ENCODE peak calls at places on chromosomes 13 and 19, in five cellular contexts. One of them, this sample, is unnamed.

GRCh38 chr13:43057653-43058317 is 34.4 kb downstream of the DNAJC15 start:
- DNase-seq in epithelial cell of esophagus: peak; percentile 5
- DNase-seq in NB4: no peak
- DNase-seq in IMR-90: no peak
- DNase-seq in esophagus squamous epithelium: no peak
- DNase-seq in this sample: no peak

GRCh38 chr13:67075239-67075638 is 154.9 kb downstream of the PCDH9 start:
- DNase-seq in NB4: no peak
- DNase-seq in esophagus squamous epithelium: no peak
- DNase-seq in epithelial cell of esophagus: no peak
- DNase-seq in IMR-90: peak; percentile 15
- DNase-seq in this sample: no peak

GRCh38 chr19:58305932-58306323 is 751 bp downstream of the ERVK3-1 start:
- DNase-seq in IMR-90: no peak
- DNase-seq in esophagus squamous epithelium: no peak
- DNase-seq in epithelial cell of esophagus: peak; percentile 12
- DNase-seq in NB4: peak; percentile 36
- DNase-seq in this sample: no peak

GRCh38 chr19:4046362-4046691 is 20.4 kb downstream of the ZBTB7A start:
- DNase-seq in NB4: no peak
- DNase-seq in epithelial cell of esophagus: no peak
- DNase-seq in IMR-90: no peak
- DNase-seq in esophagus squamous epithelium: no peak
- DNase-seq in this sample: no peak

GRCh38 chr13:67440240-67440639 is 210.1 kb upstream of the PCDH9 start:
- DNase-seq in NB4: no peak
- DNase-seq in epithelial cell of esophagus: no peak
- DNase-seq in IMR-90: no peak
- DNase-seq in esophagus squamous epithelium: no peak
- DNase-seq in this sample: no peak

GRCh38 chr13:63088226-63088625 is 1672.6 kb upstream of the PCDH20 start:
- DNase-seq in IMR-90: peak; percentile 59
- DNase-seq in NB4: no peak
- DNase-seq in epithelial cell of esophagus: no peak
- DNase-seq in esophagus squamous epithelium: no peak
- DNase-seq in this sample: no peak

GRCh38 chr13:85798999-85799646 is at the start of gene SLITRK6:
- DNase-seq in NB4: peak; percentile 3
- DNase-seq in epithelial cell of esophagus: peak; percentile 98
- DNase-seq in IMR-90: peak; percentile 85
- DNase-seq in esophagus squamous epithelium: no peak
- DNase-seq in this sample: peak; percentile 66

GRCh38 chr19:16714702-16715294 is 4.8 kb upstream of the NWD1 start:
- DNase-seq in IMR-90: peak; percentile 24
- DNase-seq in epithelial cell of esophagus: peak; percentile 64
- DNase-seq in esophagus squamous epithelium: no peak
- DNase-seq in NB4: peak; percentile 77
- DNase-seq in this sample: no peak

GRCh38 chr19:50510121-50510670 is 795 bp downstream of the JOSD2 start:
- DNase-seq in epithelial cell of esophagus: no peak
- DNase-seq in IMR-90: no peak
- DNase-seq in NB4: no peak
- DNase-seq in esophagus squamous epithelium: no peak
- DNase-seq in this sample: no peak

GRCh38 chr13:33207616-33207964 is 78.0 kb downstream of the STARD13 start:
- DNase-seq in NB4: no peak
- DNase-seq in epithelial cell of esophagus: peak; percentile 88
- DNase-seq in esophagus squamous epithelium: no peak
- DNase-seq in IMR-90: peak; percentile 98
- DNase-seq in this sample: no peak

GRCh38 chr13:112346173-112346898 is 29.8 kb upstream of the SPACA7 start:
- DNase-seq in NB4: peak; percentile 12
- DNase-seq in IMR-90: no peak
- DNase-seq in esophagus squamous epithelium: no peak
- DNase-seq in epithelial cell of esophagus: no peak
- DNase-seq in this sample: no peak
- TF ChIP-seq CTCF in NB4: no peak
- TF ChIP-seq CTCF in IMR-90: no peak
- TF ChIP-seq CTCF in esophagus squamous epithelium: no peak
- TF ChIP-seq CTCF in epithelial cell of esophagus: no peak
- TF ChIP-seq CTCF in this sample: no peak

GRCh38 chr19:45477713-45478453 is 10.1 kb downstream of the FOSB start:
- DNase-seq in esophagus squamous epithelium: no peak
- DNase-seq in epithelial cell of esophagus: peak; percentile 90
- DNase-seq in NB4: peak; percentile 7
- DNase-seq in IMR-90: no peak
- DNase-seq in this sample: no peak

GRCh38 chr19:45475537-45476348 is 7.9 kb downstream of the FOSB start:
- DNase-seq in epithelial cell of esophagus: peak; percentile 36
- DNase-seq in NB4: no peak
- DNase-seq in IMR-90: peak; percentile 32
- DNase-seq in esophagus squamous epithelium: no peak
- DNase-seq in this sample: no peak

GRCh38 chr19:45476349-45476717 is 8.5 kb downstream of the FOSB start:
- DNase-seq in esophagus squamous epithelium: no peak
- DNase-seq in NB4: no peak
- DNase-seq in epithelial cell of esophagus: no peak
- DNase-seq in IMR-90: peak; percentile 16
- DNase-seq in this sample: no peak

GRCh38 chr19:45478454-45479238 is 10.8 kb downstream of the FOSB start:
- DNase-seq in IMR-90: peak; percentile 96
- DNase-seq in NB4: peak; percentile 89
- DNase-seq in epithelial cell of esophagus: peak; percentile 86
- DNase-seq in esophagus squamous epithelium: peak; percentile 44
- DNase-seq in this sample: peak; percentile 91

DNA sequence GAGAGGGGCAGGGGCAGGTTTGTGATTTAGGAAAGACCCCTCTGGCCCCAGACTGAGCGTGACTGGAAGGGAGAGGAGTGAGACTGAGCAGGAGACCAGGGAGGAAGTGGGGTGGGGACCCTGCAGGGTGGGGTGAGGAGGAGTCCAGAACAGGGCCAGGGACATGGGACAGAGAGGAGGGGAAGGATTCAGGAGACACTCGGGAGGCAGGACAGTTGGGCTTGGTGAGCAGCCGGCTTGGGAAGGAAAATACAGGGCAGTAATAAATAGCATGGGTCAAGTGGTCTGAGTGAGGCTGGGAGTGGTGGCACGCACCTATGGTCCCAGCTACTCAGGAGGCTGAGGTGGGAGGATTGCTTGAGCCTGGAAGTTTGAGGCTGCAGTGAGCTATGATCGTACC is 9.4 kb downstream of the FOSB start:
- DNase-seq in NB4: no peak
- DNase-seq in IMR-90: no peak
- DNase-seq in esophagus squamous epithelium: no peak
- DNase-seq in epithelial cell of esophagus: no peak
- DNase-seq in this sample: no peak
- TF ChIP-seq CTCF in NB4: no peak
- TF ChIP-seq CTCF in IMR-90: no peak
- TF ChIP-seq CTCF in esophagus squamous epithelium: no peak
- TF ChIP-seq CTCF in epithelial cell of esophagus: no peak
- TF ChIP-seq CTCF in this sample: no peak

GRCh38 chr19:35381318-35381717 is 10.4 kb downstream of the GPR42 start:
- DNase-seq in esophagus squamous epithelium: no peak
- DNase-seq in NB4: no peak
- DNase-seq in IMR-90: no peak
- DNase-seq in epithelial cell of esophagus: no peak
- DNase-seq in this sample: no peak
- TF ChIP-seq CTCF in esophagus squamous epithelium: no peak
- TF ChIP-seq CTCF in NB4: no peak
- TF ChIP-seq CTCF in IMR-90: no peak
- TF ChIP-seq CTCF in epithelial cell of esophagus: no peak
- TF ChIP-seq CTCF in this sample: no peak

DNA sequence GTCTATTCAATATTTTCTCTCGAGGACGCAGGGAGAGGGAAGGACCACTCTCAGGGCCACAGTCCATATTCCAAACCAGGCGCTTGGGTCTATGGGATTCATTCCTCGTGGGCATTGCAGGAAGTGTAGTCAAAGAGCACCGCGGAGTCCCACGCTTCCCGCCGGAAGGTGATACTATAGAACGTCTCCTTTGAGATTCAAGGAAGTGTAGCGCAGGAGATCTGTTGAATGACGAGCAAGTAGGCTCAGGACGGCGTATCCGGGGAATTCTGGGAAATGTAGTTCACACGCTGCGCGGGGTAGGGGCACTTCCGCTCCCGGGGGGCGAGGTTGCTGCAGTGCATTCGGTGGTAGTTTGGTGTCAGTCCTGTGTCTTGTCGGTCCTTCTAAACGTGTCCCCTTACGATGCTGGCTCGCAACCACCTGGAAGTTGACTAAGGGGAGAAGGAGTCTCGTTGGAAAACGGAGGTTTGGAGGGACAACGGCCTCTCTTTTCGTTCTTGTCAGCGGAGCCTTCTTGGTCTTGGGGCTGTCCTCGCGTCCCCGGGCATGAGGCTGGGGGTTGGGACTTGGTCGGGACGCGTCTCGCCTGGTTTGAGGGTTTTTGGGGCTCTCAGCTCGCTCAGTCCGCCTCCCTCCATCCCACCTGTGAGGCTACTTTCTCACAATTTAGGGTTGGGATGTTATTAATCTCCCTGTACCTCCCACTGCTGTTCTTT is at the start of gene ZNF284:
- DNase-seq in esophagus squamous epithelium: peak; percentile 29
- DNase-seq in IMR-90: peak; percentile 93
- DNase-seq in epithelial cell of esophagus: peak; percentile 89
- DNase-seq in NB4: peak; percentile 90
- DNase-seq in this sample: peak; percentile 52
- TF ChIP-seq CTCF in esophagus squamous epithelium: no peak
- TF ChIP-seq CTCF in IMR-90: no peak
- TF ChIP-seq CTCF in epithelial cell of esophagus: no peak
- TF ChIP-seq CTCF in NB4: no peak
- TF ChIP-seq CTCF in this sample: no peak

GRCh38 chr13:110127986-110128511 is 178.9 kb downstream of the COL4A1 start:
- DNase-seq in epithelial cell of esophagus: no peak
- DNase-seq in IMR-90: peak; percentile 49
- DNase-seq in NB4: no peak
- DNase-seq in esophagus squamous epithelium: no peak
- DNase-seq in this sample: no peak
- TF ChIP-seq CTCF in epithelial cell of esophagus: no peak
- TF ChIP-seq CTCF in IMR-90: no peak
- TF ChIP-seq CTCF in NB4: no peak
- TF ChIP-seq CTCF in esophagus squamous epithelium: no peak
- TF ChIP-seq CTCF in this sample: no peak

DNA sequence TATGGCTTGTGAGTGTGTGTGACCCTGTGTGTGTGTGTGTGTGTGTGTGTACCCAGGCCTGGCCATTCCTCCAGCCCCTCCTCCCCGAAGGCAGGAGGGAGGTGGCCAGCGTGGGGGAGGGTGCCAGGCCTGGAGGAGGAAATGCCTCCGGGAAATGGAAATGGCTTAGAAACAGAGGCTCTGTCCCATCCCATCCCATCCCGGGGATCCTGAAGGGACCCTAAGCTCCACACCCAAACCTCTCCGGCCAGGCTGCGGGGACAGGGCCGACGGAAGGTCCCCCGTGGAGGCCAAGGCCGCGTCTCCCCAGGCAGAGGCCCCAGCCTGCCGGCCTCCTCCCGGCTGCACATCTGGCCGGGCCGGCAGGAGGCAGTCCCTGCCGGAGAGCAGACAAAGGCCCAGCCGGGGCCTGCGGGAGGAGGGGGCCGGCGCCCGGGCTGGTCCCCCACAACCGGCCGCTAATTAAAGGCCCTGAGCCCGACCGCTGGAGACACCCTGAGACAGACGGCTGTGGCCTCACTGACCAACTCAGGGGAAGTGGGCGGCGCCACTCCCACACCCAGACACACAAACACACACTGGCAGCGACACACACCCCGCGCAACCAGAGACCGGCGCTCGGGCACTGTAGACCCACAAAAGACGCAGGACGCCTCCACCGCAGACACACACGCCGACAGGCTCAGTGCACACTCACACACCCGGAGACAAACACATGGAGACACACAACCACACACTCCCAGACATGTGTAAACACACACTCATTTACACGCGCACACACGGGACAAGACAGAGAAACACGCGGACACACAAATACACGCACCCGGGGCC is 1.1 kb downstream of the ADAMTS10 start:
- DNase-seq in NB4: peak; percentile 94
- DNase-seq in IMR-90: peak; percentile 60
- DNase-seq in epithelial cell of esophagus: no peak
- DNase-seq in esophagus squamous epithelium: no peak
- DNase-seq in this sample: no peak
- TF ChIP-seq CTCF in NB4: peak; percentile 44
- TF ChIP-seq CTCF in IMR-90: peak; percentile 34
- TF ChIP-seq CTCF in epithelial cell of esophagus: no peak
- TF ChIP-seq CTCF in esophagus squamous epithelium: no peak
- TF ChIP-seq CTCF in this sample: no peak

This sample was measured in retinal pigment epithelial cell.